ENCODE peak calls at places on chromosomes 11 and 22, in five cellular contexts. C is pancreas, I is cardiac muscle cell, H is lower lobe of right lung, L is psoas muscle. B is an unnamed sample.

GRCh38 chr22:45290410-45290936 is 5.7 kb downstream of the UPK3A start:
- DNase-seq in H (no peak), I (peak), C (no peak), L (peak), B (peak)

GRCh38 chr22:27115816-27116256 is 458.4 kb downstream of the MIAT start:
- DNase-seq in C (no peak), H (no peak), I (no peak), L (no peak), B (no peak)

GRCh38 chr22:23752090-23752691 is 1.3 kb upstream of the ZNF70 start:
- DNase-seq in I (no peak), L (no peak), H (no peak), C (peak), B (no peak)

GRCh38 chr22:24181088-24181995 is at the start of gene SUSD2:
- DNase-seq in L (peak), I (peak), C (peak), H (peak), B (no peak)

GRCh38 chr11:9664276-9665171 is 647 bp downstream of the SWAP70 start:
- DNase-seq in I (peak), H (peak), C (peak), L (peak), B (peak)

GRCh38 chr22:23245045-23245798 is 64.9 kb downstream of the BCR start:
- DNase-seq in L (peak), H (no peak), I (no peak), C (no peak), B (no peak)

GRCh38 chr11:120773501-120774031 is 250.3 kb upstream of the TBCEL start:
- DNase-seq in I (no peak), H (no peak), C (no peak), L (no peak), B (no peak)

GRCh38 chr11:102830328-102830727 is 13.1 kb downstream of the MMP3 start:
- DNase-seq in C (no peak), H (no peak), I (no peak), L (no peak), B (no peak)

GRCh38 chr11:99693941-99694492 is 673.3 kb downstream of the CNTN5 start:
- DNase-seq in H (no peak), L (no peak), C (no peak), I (no peak), B (no peak)

GRCh38 chr11:86551693-86552092 is 120.7 kb downstream of the ME3 start:
- DNase-seq in H (no peak), C (no peak), L (no peak), I (no peak), B (no peak)

GRCh38 chr22:33247758-33248157 is 189.6 kb upstream of the SYN3 start:
- DNase-seq in L (no peak), C (no peak), H (no peak), I (no peak), B (no peak)

GRCh38 chr22:35021166-35021565 is 44.8 kb upstream of the ISX start:
- DNase-seq in L (no peak), I (no peak), C (no peak), H (no peak), B (peak)

GRCh38 chr22:24587948-24588347 is 4.9 kb downstream of the LRRC75B start:
- DNase-seq in I (no peak), H (no peak), L (no peak), C (no peak), B (no peak)

GRCh38 chr11:73866586-73866996 is 10.1 kb downstream of the COA4 start:
- DNase-seq in H (no peak), C (no peak), L (no peak), I (no peak), B (no peak)

GRCh38 chr11:17506314-17506713 is 29.7 kb upstream of the ABCC8 start:
- DNase-seq in L (no peak), H (no peak), C (no peak), I (no peak), B (no peak)

GRCh38 chr11:84607975-84608787 is 1019.0 kb downstream of the DLG2 start:
- DNase-seq in C (no peak), I (no peak), H (no peak), L (no peak), B (no peak)

GRCh38 chr22:39349967-39350802 is at the start of gene SYNGR1:
- DNase-seq in C (peak), H (peak), L (no peak), I (peak), B (no peak)

GRCh38 chr11:119460582-119460981 is 37.6 kb upstream of the THY1 start:
- DNase-seq in I (no peak), H (no peak), C (no peak), L (no peak), B (no peak)

GRCh38 chr11:907668-908067 is 2.9 kb downstream of the CHID1 start:
- DNase-seq in L (no peak), H (no peak), C (no peak), I (no peak), B (no peak)

GRCh38 chr11:119673389-119674336 is 55.3 kb downstream of the NECTIN1 start:
- DNase-seq in C (no peak), H (no peak), I (no peak), L (no peak), B (no peak)

GRCh38 chr11:30328676-30329075 is 5.8 kb downstream of the ARL14EP start:
- DNase-seq in C (no peak), L (no peak), H (no peak), I (no peak), B (no peak)

GRCh38 chr11:72781063-72781312 is 12.9 kb downstream of the STARD10 start:
- DNase-seq in H (peak), I (peak), L (no peak), C (peak), B (peak)
- H3K27ac ChIP-seq in H (peak), I (no peak), L (no peak), C (peak), B (peak)

GRCh38 chr11:75151346-75152047 is 590 bp downstream of the SLCO2B1 start:
- DNase-seq in L (no peak), H (no peak), C (peak), I (no peak), B (no peak)
- H3K4me3 ChIP-seq in L (peak), H (peak), C (no peak), I (no peak), B (peak)

GRCh38 chr11:13701506-13701905 is 33.0 kb downstream of the FAR1 start:
- DNase-seq in C (no peak), L (no peak), I (no peak), H (no peak), B (no peak)
- TF ChIP-seq CTCF in C (no peak), L (no peak), I (no peak), H (no peak), B (no peak)

GRCh38 chr11:74948546-74948897 is 369 bp downstream of the XRRA1 start:
- DNase-seq in L (no peak), C (no peak), H (no peak), I (no peak), B (no peak)

GRCh38 chr11:74948898-74949747 is at the start of the genes SPCS2 and XRRA1:
- DNase-seq in I (peak), C (peak), L (peak), H (peak), B (peak)

GRCh38 chr11:74950374-74950969 is 1.4 kb downstream of the SPCS2 start:
- DNase-seq in C (no peak), L (no peak), H (no peak), I (no peak), B (no peak)

GRCh38 chr11:74951241-74951640 is 2.2 kb downstream of the SPCS2 start:
- DNase-seq in C (no peak), I (no peak), L (no peak), H (no peak), B (no peak)

GRCh38 chr11:74949748-74950127 is 672 bp downstream of the SPCS2 start:
- DNase-seq in I (peak), C (no peak), L (no peak), H (no peak), B (no peak)
- H3K27ac ChIP-seq in I (peak), C (peak), L (peak), H (peak), B (peak)

GRCh38 chr11:118447423-118447822 is 11.1 kb downstream of the KMT2A start:
- DNase-seq in I (no peak), C (no peak), H (no peak), L (no peak), B (no peak)

GRCh38 chr11:118439656-118440055 is 3.4 kb downstream of the KMT2A start:
- DNase-seq in L (no peak), H (no peak), I (no peak), C (no peak), B (no peak)

GRCh38 chr11:118443590-118444218 is 7.4 kb downstream of the KMT2A start:
- DNase-seq in C (no peak), I (no peak), H (no peak), L (no peak), B (no peak)

GRCh38 chr11:118441770-118442169 is 5.5 kb downstream of the KMT2A start:
- DNase-seq in C (no peak), I (no peak), L (no peak), H (no peak), B (no peak)

DNA sequence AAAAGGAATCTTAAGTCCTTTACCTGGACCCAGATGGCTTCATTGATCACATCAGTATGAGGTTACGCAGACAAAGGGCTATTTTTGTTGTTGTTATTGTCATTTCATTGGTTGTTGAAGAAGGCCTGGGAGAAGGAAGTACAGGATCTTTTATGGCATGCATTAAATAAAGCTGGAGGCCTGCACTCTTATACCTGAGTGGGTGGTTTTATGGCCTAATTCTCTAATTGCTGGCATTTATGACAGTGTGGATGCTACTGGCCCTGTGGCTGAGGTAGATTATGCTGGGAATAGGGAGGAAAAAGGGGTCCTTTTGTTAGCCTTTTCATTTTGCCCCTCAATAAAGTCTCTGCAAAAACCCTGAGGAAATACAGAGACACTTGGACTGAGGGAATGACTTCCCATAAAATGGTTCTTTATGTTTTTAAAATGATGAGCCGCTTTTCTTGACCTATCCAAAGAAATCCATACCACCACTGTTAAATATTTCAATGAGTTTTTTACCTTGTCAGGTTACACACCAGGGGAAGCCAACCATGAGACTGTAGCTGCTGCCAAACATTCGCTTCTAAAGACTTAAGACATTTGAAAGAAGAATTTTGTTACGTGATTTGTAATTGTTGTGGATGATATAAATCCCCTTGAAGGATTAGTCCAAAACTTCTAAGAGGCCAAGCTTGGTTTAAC is 6.8 kb downstream of the KMT2A start:
- DNase-seq in C (no peak), L (no peak), H (no peak), I (no peak), B (no peak)
- H3K4me3 ChIP-seq in C (no peak), L (no peak), H (no peak), I (no peak), B (no peak)